ENCODE peak calls at places on chromosomes 4 and X, in six cellular contexts. W is neuronal stem cell, N is mesenchymal stem cell, L is IMR-90, X is trophoblast cell, Y is H1. M is an unnamed sample.

GRCh38 chrX:9518896-9519295 is 54.0 kb downstream of the TBL1X start:
- DNase-seq in W (no peak), N (no peak), L (no peak), X (no peak), Y (no peak), M (no peak)

GRCh38 chr4:102598759-102599379 is 97.7 kb downstream of the NFKB1 start:
- DNase-seq in W (no peak), N (no peak), L (peak; percentile 55), X (no peak), Y (no peak), M (no peak)

GRCh38 chr4:158750379-158750778 is 18.4 kb upstream of the FNIP2 start:
- DNase-seq in W (no peak), N (peak; percentile 78), L (peak; percentile 93), X (no peak), Y (no peak), M (no peak)

GRCh38 chr4:25484243-25484721 is 107.2 kb downstream of the ANAPC4 start:
- DNase-seq in W (no peak), N (no peak), L (no peak), X (no peak), Y (no peak), M (no peak)

GRCh38 chrX:141468940-141469339 is 115.6 kb downstream of the SPANXA1 start:
- DNase-seq in W (no peak), N (no peak), L (peak; percentile 57), X (no peak), Y (no peak), M (no peak)

GRCh38 chr4:56653461-56654237 is 27.4 kb downstream of the HOPX start:
- DNase-seq in W (no peak), N (no peak), L (no peak), X (no peak), Y (no peak), M (no peak)

GRCh38 chrX:23989689-23990088 is 37.3 kb downstream of the KLHL15 start:
- DNase-seq in W (no peak), N (no peak), L (no peak), X (no peak), Y (no peak), M (no peak)

GRCh38 chrX:116284383-116284782 is 113.8 kb downstream of the AGTR2 start:
- DNase-seq in W (no peak), N (no peak), L (no peak), X (no peak), Y (no peak), M (no peak)

GRCh38 chrX:7647826-7648225 is 195.1 kb upstream of the VCX start:
- DNase-seq in W (no peak), N (no peak), L (no peak), X (no peak), Y (no peak), M (no peak)

GRCh38 chr4:169620846-169621228 is 459 bp downstream of the CLCN3 start:
- DNase-seq in W (peak; percentile 20), N (peak; percentile 61), L (no peak), X (peak; percentile 21), Y (no peak), M (no peak)

GRCh38 chr4:24775209-24775608 is 20.2 kb upstream of the SOD3 start:
- DNase-seq in W (no peak), N (no peak), L (peak; percentile 55), X (no peak), Y (no peak), M (no peak)

GRCh38 chr4:94826206-94826605 is 68.5 kb downstream of the BMPR1B start:
- DNase-seq in W (no peak), N (no peak), L (no peak), X (no peak), Y (no peak), M (no peak)

GRCh38 chr4:79281577-79282359 is 44.1 kb downstream of the NAA11 start:
- DNase-seq in W (peak; percentile 79), N (peak; percentile 19), L (no peak), X (no peak), Y (no peak), M (peak; percentile 26)

GRCh38 chrX:21943460-21944135 is 3.1 kb downstream of the SMS start:
- DNase-seq in W (no peak), N (peak; percentile 91), L (peak; percentile 92), X (no peak), Y (no peak), M (peak; percentile 10)

GRCh38 chr4:173436149-173436579 is 37.2 kb upstream of the SCRG1 start:
- DNase-seq in W (no peak), N (peak; percentile 14), L (peak; percentile 67), X (peak; percentile 80), Y (no peak), M (no peak)

GRCh38 chrX:57367649-57368048 is 81.1 kb downstream of the FAAH2 start:
- DNase-seq in W (no peak), N (no peak), L (no peak), X (no peak), Y (no peak), M (no peak)

GRCh38 chrX:69215161-69215560 is 49.9 kb upstream of the PJA1 start:
- DNase-seq in W (no peak), N (no peak), L (no peak), X (no peak), Y (no peak), M (no peak)
- H3K14ac ChIP-seq in W (no peak overlapping the region), N (no peak overlapping the region), L (no peak overlapping the region), X (no peak overlapping the region), Y (no peak overlapping the region), M (no peak overlapping the region)

GRCh38 chr4:184680698-184681097 is 31.2 kb downstream of the PRIMPOL start:
- DNase-seq in W (no peak), N (no peak), L (no peak), X (no peak), Y (no peak), M (no peak)
- H3K27ac ChIP-seq in W (no peak overlapping the region), N (no peak overlapping the region), L (no peak overlapping the region), X (no peak overlapping the region), Y (no peak overlapping the region), M (no peak overlapping the region)

GRCh38 chr4:188374870-188375269 is 235.6 kb downstream of the TRIML1 start:
- DNase-seq in W (no peak), N (no peak), L (no peak), X (no peak), Y (no peak), M (no peak)

GRCh38 chr4:188372051-188372450 is 232.8 kb downstream of the TRIML1 start:
- DNase-seq in W (no peak), N (peak; percentile 8), L (peak; percentile 73), X (no peak), Y (no peak), M (no peak)

GRCh38 chr4:188370781-188371180 is 231.5 kb downstream of the TRIML1 start:
- DNase-seq in W (no peak), N (no peak), L (no peak), X (no peak), Y (no peak), M (no peak)

GRCh38 chr4:188372856-188373255 is 233.6 kb downstream of the TRIML1 start:
- DNase-seq in W (no peak), N (peak; percentile 33), L (peak; percentile 47), X (peak; percentile 46), Y (no peak), M (no peak)
- H2AFZ ChIP-seq in W (no peak overlapping the region), N (no peak overlapping the region), L (no peak overlapping the region), X (no peak overlapping the region), Y (no peak overlapping the region), M (no peak overlapping the region)

GRCh38 chr4:121457278-121457875 is 76.6 kb upstream of the QRFPR start:
- DNase-seq in W (no peak), N (no peak), L (no peak), X (no peak), Y (no peak), M (no peak)

GRCh38 chr4:121459056-121459455 is 78.2 kb upstream of the QRFPR start:
- DNase-seq in W (no peak), N (no peak), L (no peak), X (no peak), Y (no peak), M (no peak)

GRCh38 chr4:121455285-121455684 is 74.5 kb upstream of the QRFPR start:
- DNase-seq in W (no peak), N (no peak), L (no peak), X (no peak), Y (no peak), M (no peak)

GRCh38 chr4:121451310-121451709 is 70.5 kb upstream of the QRFPR start:
- DNase-seq in W (no peak), N (no peak), L (no peak), X (no peak), Y (no peak), M (no peak)

DNA sequence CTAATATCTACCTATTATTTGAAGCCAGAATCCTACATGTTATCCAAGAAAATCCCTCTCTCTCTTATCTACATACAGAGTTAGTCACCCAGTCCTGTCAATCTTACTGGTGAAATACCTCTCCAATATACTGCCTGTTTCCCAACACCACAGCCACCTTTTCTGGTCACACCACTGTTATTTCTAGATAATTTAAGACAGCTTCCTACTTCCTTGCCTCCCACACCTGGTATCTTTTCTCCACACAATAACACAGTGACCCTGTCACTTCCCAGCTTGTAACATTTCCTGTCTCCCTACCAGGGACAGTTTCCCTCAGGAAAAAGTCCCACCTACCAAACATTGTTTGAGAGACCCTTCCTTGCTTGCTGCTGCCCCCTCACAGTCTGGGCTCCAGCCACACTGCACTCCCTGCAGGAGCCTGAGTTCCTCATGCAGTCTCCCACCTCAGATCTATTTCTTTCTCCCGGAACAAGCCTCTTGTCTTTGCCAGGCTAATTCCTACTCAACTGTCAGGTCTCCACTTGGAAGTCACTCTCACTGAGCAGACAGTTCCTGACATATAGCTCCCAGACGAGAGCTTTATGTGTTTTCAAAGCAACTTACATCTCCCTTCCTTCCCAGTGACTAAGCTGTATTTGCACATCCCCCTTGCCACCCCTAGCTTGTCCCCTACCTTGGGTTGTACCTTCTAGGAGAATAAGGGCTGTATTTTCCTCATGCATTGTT is 73.6 kb upstream of the QRFPR start:
- DNase-seq in W (no peak), N (no peak), L (no peak), X (no peak), Y (no peak), M (peak; percentile 57)
- H3K14ac ChIP-seq in W (no peak overlapping the region), N (no peak overlapping the region), L (no peak overlapping the region), X (no peak overlapping the region), Y (peak overlapping the region; percentile 51), M (no peak overlapping the region)